ENCODE peak calls at places on chromosomes 13 and 19, in eight cellular contexts. T is progenitor cell of endocrine pancreas; G is suprapubic skin; Q is endodermal cell; Z is fibroblast of pulmonary artery; F is CD4-positive, alpha-beta T cell; H is A549; C is thoracic aorta. P is an unnamed sample.

GRCh38 chr19:48363500-48363809 is 285 bp downstream of the TMEM143 start:
- DNase-seq in F (no peak), Z (no peak), C (no peak), T (peak), G (no peak), H (no peak), Q (no peak), P (no peak)

GRCh38 chr13:32079586-32079985 is 48.0 kb downstream of the FRY start:
- DNase-seq in C (no peak), G (no peak), H (no peak), Q (no peak), F (no peak), T (no peak), Z (no peak), P (no peak)

GRCh38 chr19:13530720-13531119 is 24.4 kb upstream of the CACNA1A start:
- DNase-seq in Z (no peak), G (no peak), F (no peak), T (no peak), C (no peak), Q (peak), H (no peak), P (no peak)

GRCh38 chr19:13055213-13056051 is 47.2 kb downstream of the LYL1 start:
- DNase-seq in H (no peak), F (no peak), T (no peak), G (peak), Q (peak), C (peak), Z (peak), P (peak)

GRCh38 chr19:56866563-56866962 is 26.0 kb upstream of the PEG3 start:
- DNase-seq in G (no peak), Q (no peak), Z (no peak), C (no peak), F (no peak), H (no peak), T (no peak), P (no peak)

GRCh38 chr13:85806553-85807175 is 7.4 kb upstream of the SLITRK6 start:
- DNase-seq in H (peak), F (no peak), G (no peak), Z (peak), C (no peak), T (no peak), Q (no peak), P (peak)

GRCh38 chr13:53142301-53142700 is 113.7 kb downstream of the OLFM4 start:
- DNase-seq in Q (no peak), G (no peak), Z (peak), C (no peak), H (no peak), F (no peak), T (no peak), P (no peak)

GRCh38 chr19:5192568-5192967 is 148.0 kb downstream of the PTPRS start:
- DNase-seq in G (no peak), C (no peak), F (no peak), Z (no peak), T (no peak), H (no peak), Q (no peak), P (no peak)

GRCh38 chr19:50358483-50359431 is 6.7 kb downstream of the NAPSA start:
- DNase-seq in F (peak), C (no peak), Q (no peak), G (no peak), T (no peak), Z (peak), H (no peak), P (no peak)

GRCh38 chr13:113863511-113864302 is at the start of gene GAS6:
- DNase-seq in Q (peak), C (no peak), Z (peak), F (no peak), T (peak), G (peak), H (peak), P (no peak)

GRCh38 chr13:112456138-112457056 is 80.2 kb downstream of the SPACA7 start:
- DNase-seq in T (no peak), Z (no peak), C (no peak), Q (peak), F (no peak), H (no peak), G (peak), P (no peak)

GRCh38 chr19:6381030-6381750 is 5.5 kb upstream of the PSPN start:
- DNase-seq in Z (no peak), H (no peak), C (no peak), T (no peak), F (no peak), Q (peak), G (no peak), P (no peak)

GRCh38 chr13:107339209-107339608 is 771.3 kb upstream of the ARGLU1 start:
- DNase-seq in F (no peak), H (no peak), Q (no peak), Z (no peak), G (no peak), T (no peak), C (no peak), P (peak)

GRCh38 chr19:12932392-12933286 is 872 bp downstream of the FARSA start:
- DNase-seq in G (no peak), Q (no peak), F (no peak), T (no peak), Z (no peak), C (no peak), H (no peak), P (no peak)

GRCh38 chr13:24923305-24923640 is 159.3 kb downstream of the RNF17 start:
- DNase-seq in G (no peak), T (no peak), Z (peak), F (no peak), C (no peak), H (no peak), Q (no peak), P (peak)

GRCh38 chr13:37473035-37473434 is 125.5 kb downstream of the POSTN start:
- DNase-seq in C (no peak), T (no peak), Q (peak), F (no peak), G (no peak), H (no peak), Z (no peak), P (no peak)

GRCh38 chr13:110056640-110057039 is 250.3 kb downstream of the COL4A1 start:
- DNase-seq in H (no peak), T (no peak), Z (no peak), F (no peak), G (no peak), Q (no peak), C (no peak), P (no peak)

GRCh38 chr19:18894254-18895037 is 1.5 kb downstream of the CERS1 start:
- DNase-seq in T (no peak), F (no peak), Z (peak), C (no peak), G (no peak), Q (no peak), H (no peak), P (no peak)

GRCh38 chr13:113981611-113982295 is 7.9 kb upstream of the C13orf46 start:
- DNase-seq in Z (no peak), F (no peak), C (peak), Q (no peak), T (no peak), H (no peak), G (no peak), P (no peak)

GRCh38 chr19:49801966-49802661 is 11.0 kb downstream of the FUZ start:
- DNase-seq in Q (peak), G (peak), H (peak), C (peak), T (no peak), Z (peak), F (no peak), P (peak)

GRCh38 chr13:46374710-46375109 is 12.3 kb downstream of the RUBCNL start:
- DNase-seq in G (no peak), Z (no peak), Q (no peak), H (no peak), T (no peak), F (no peak), C (no peak), P (no peak)

GRCh38 chr19:11208526-11209471 is 11.5 kb upstream of the KANK2 start:
- DNase-seq in G (no peak), Q (no peak), H (no peak), F (no peak), C (no peak), T (no peak), Z (no peak), P (no peak)

GRCh38 chr19:41309225-41310030 is 544 bp upstream of the CCDC97 start:
- DNase-seq in T (no peak), F (no peak), H (no peak), Z (no peak), G (no peak), C (no peak), Q (peak), P (no peak)

GRCh38 chr13:22173605-22174004 is 502.7 kb downstream of the FGF9 start:
- DNase-seq in H (peak), Z (no peak), C (no peak), T (no peak), G (no peak), Q (no peak), F (no peak), P (peak)

GRCh38 chr13:22168437-22168836 is 497.6 kb downstream of the FGF9 start:
- DNase-seq in C (no peak), Q (no peak), T (no peak), Z (no peak), F (no peak), H (no peak), G (no peak), P (no peak)

GRCh38 chr13:22175211-22175610 is 504.3 kb downstream of the FGF9 start:
- DNase-seq in C (no peak), Z (no peak), Q (no peak), G (no peak), H (no peak), T (no peak), F (no peak), P (no peak)

DNA sequence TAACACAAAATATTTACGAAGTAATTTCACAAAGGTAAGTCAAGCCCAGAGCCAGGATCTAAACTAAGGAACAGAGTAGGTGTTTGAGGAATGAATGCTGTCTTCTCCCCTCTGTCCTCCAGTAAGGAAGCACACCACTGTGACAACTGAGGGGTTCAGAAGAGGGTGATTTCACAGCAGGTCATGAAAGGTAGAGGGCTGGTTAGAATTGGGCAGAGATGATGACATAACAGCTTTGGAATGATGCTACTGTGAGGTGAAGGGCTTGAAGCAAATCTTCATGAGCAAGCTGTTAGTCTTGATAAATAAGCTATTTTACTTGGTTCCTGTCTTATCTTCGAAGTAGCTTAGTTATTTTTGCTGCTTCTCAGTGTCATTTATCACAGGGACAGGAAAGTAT is 498.6 kb downstream of the FGF9 start:
- DNase-seq in Q (peak), T (no peak), C (no peak), H (no peak), G (no peak), F (no peak), Z (no peak), P (no peak)
- TF ChIP-seq CTCF in Q (no peak), T (no peak), C (no peak), H (no peak), G (no peak), F (no peak), Z (no peak), P (no peak)

GRCh38 chr19:1055886-1056620 is 10.9 kb upstream of the ARHGAP45 start:
- DNase-seq in F (no peak), T (no peak), C (no peak), G (no peak), Q (no peak), Z (no peak), H (no peak), P (no peak)
- TF ChIP-seq CTCF in F (no peak), T (no peak), C (no peak), G (no peak), Q (no peak), Z (no peak), H (no peak), P (no peak)

DNA sequence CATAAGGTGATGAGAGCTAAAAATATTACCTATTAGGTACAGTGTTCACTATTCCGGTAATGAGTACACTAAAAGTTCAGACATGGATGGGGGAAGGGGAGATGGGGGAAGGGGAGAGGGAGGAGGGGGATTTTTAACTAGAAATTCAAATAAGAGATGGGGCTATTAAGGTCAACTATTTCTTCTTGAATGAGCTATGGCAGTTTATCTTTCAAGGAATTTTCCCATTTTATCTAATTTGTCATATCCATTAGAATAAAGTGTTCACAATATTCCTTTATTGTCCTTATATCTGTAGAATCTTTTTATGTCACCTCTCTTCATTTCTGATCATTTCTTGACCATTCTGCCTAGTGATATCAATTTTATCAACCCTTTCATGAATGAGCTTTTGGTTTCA is 362.4 kb downstream of the SUCLA2 start:
- DNase-seq in G (no peak), Z (no peak), H (no peak), C (no peak), T (no peak), F (no peak), Q (no peak), P (no peak)
- TF ChIP-seq CTCF in G (no peak), Z (no peak), H (no peak), C (no peak), T (no peak), F (no peak), Q (no peak), P (no peak)

DNA sequence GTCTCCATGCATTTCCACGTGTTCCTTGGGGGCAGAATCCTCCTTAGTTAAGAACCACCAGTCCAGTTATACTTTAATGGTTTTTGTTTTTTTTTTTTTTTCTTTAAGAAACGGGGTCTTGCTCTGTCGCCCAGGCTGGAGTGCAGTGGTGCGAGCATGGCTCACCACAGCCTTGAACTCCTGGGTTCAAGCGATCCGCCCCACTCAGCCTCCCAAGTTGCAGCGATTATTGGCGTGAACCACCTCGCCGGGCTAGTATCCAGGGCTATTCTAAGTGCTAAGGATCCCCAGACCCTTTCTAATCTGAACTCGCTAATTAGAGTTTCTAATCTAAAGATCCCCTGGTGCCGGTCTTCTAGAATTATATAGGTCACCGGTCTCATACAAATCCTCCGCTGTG is 9.6 kb downstream of the ABHD8 start:
- DNase-seq in H (no peak), C (no peak), G (no peak), F (no peak), Z (no peak), T (no peak), Q (no peak), P (no peak)
- TF ChIP-seq CTCF in H (no peak), C (no peak), G (no peak), F (no peak), Z (no peak), T (no peak), Q (no peak), P (no peak)

GRCh38 chr19:38420935-38421334 is 5.1 kb downstream of the RASGRP4 start:
- DNase-seq in F (no peak), Z (no peak), G (no peak), T (no peak), Q (no peak), H (no peak), C (no peak), P (no peak)

GRCh38 chr19:38417146-38417543 is 8.9 kb downstream of the RASGRP4 start:
- DNase-seq in C (no peak), F (no peak), Z (no peak), Q (no peak), G (no peak), H (no peak), T (no peak), P (no peak)

GRCh38 chr19:38413416-38413815 is 10.5 kb downstream of the FAM98C start:
- DNase-seq in H (no peak), Z (no peak), Q (no peak), G (no peak), T (no peak), C (no peak), F (no peak), P (no peak)

GRCh38 chr19:38421856-38422255 is 4.2 kb downstream of the RASGRP4 start:
- DNase-seq in C (no peak), F (no peak), Q (no peak), H (no peak), Z (no peak), G (no peak), T (no peak), P (no peak)

GRCh38 chr19:38417544-38418506 is 8.2 kb downstream of the RASGRP4 start:
- DNase-seq in Z (no peak), T (peak), H (peak), F (no peak), G (no peak), Q (peak), C (no peak), P (no peak)
- TF ChIP-seq CTCF in Z (no peak), T (peak), H (no peak), F (no peak), G (no peak), Q (peak), C (no peak), P (no peak)

GRCh38 chr13:67238277-67238859 is 8.2 kb upstream of the PCDH9 start:
- DNase-seq in G (no peak), F (no peak), Z (peak), C (no peak), H (no peak), T (no peak), Q (no peak), P (peak)
- TF ChIP-seq CTCF in G (peak), F (peak), Z (peak), C (peak), H (peak), T (peak), Q (peak), P (peak)

GRCh38 chr13:71979616-71980015 is 112.6 kb upstream of the DACH1 start:
- DNase-seq in T (no peak), Q (peak), C (no peak), F (no peak), H (peak), G (no peak), Z (peak), P (no peak)
- TF ChIP-seq CTCF in T (peak), Q (peak), C (no peak), F (no peak), H (no peak), G (no peak), Z (peak), P (peak)

DNA sequence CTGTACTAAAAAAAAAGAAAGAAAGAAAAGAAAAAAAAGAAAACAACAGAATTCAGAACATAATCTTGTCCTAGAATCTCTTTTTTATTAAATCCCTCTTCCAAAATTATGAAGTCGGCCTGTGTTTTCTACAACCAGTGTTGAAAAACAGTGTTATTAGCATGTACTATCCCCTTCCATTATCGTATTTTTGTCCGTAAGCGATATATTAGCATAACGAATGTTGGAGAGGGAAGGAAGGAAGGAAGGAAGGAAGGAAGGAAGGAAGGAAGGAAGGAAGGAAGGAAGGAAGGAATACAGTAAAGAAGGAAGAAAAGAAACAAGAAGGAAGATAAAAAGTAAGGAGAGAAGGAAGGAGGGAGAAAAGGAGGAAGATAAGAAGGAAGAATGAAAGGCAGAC is 393.0 kb upstream of the TSHZ3 start:
- DNase-seq in F (no peak), H (no peak), G (no peak), T (no peak), Q (no peak), Z (no peak), C (no peak), P (no peak)
- TF ChIP-seq CTCF in F (no peak), H (no peak), G (no peak), T (no peak), Q (no peak), Z (no peak), C (no peak), P (no peak)

DNA sequence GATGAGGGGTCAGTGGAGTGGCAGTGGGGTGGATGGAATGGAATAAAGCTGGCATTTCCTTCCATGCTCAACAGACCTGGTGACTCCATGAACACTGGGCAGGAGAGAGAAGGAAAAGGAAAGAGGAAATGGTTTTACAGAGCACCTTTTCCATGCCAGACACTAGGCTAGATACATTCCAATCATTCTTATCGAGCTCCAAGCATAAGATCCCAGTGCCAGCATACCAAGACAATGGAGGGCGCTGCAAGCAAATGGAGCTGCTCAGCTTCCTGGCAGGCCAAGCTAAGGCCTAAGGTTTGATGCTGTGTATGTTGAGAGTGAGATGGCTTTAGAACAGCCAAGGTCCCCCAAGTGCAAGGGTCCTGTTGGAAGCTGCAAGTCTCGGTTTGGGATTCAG is 113.2 kb downstream of the HSPH1 start:
- DNase-seq in G (peak), Q (peak), T (no peak), C (no peak), H (peak), Z (peak), F (no peak), P (no peak)
- TF ChIP-seq CTCF in G (no peak), Q (no peak), T (no peak), C (no peak), H (no peak), Z (no peak), F (no peak), P (no peak)

GRCh38 chr19:44905437-44906160 is at the start of gene APOE:
- DNase-seq in T (no peak), H (no peak), F (no peak), Z (peak), Q (peak), C (no peak), G (no peak), P (no peak)

GRCh38 chr19:44907613-44908012 is 2.0 kb downstream of the APOE start:
- DNase-seq in C (no peak), G (no peak), T (no peak), H (no peak), Q (no peak), Z (no peak), F (no peak), P (no peak)

GRCh38 chr19:44903216-44903601 is 2.4 kb upstream of the APOE start:
- DNase-seq in T (no peak), H (no peak), G (no peak), Q (no peak), F (no peak), C (no peak), Z (no peak), P (no peak)

GRCh38 chr19:44903602-44904425 is 1.8 kb upstream of the APOE start:
- DNase-seq in T (peak), Q (peak), F (peak), Z (peak), G (peak), H (peak), C (no peak), P (no peak)

GRCh38 chr19:44904426-44904994 is 1.1 kb upstream of the APOE start:
- DNase-seq in H (peak), T (no peak), G (no peak), Z (no peak), C (no peak), F (no peak), Q (peak), P (no peak)
- TF ChIP-seq CTCF in H (peak), T (peak), G (no peak), Z (peak), C (no peak), F (no peak), Q (peak), P (peak)